ENCODE peak calls at places on chromosome 11, in five cellular contexts. B, Q, K, T and F are unnamed samples.

GRCh38 chr11:60633645-60634044 is 65.8 kb upstream of the MS4A8 start:
- DNase-seq in B (no peak), Q (no peak), K (no peak), T (no peak), F (no peak)

GRCh38 chr11:6371825-6372224 is 18.4 kb upstream of the SMPD1 start:
- DNase-seq in B (no peak), Q (no peak), K (no peak), T (no peak), F (no peak)

GRCh38 chr11:30741039-30741550 is 154.9 kb upstream of the MPPED2 start:
- DNase-seq in B (no peak), Q (no peak), K (no peak), T (no peak), F (no peak)

GRCh38 chr11:27934830-27935145 is 173.2 kb downstream of the KIF18A start:
- DNase-seq in B (no peak), Q (no peak), K (no peak), T (no peak), F (no peak)

GRCh38 chr11:117225553-117226170 is 6.2 kb downstream of the PCSK7 start:
- DNase-seq in B (no peak), Q (no peak), K (no peak), T (no peak), F (no peak)

GRCh38 chr11:3964935-3965511 is 109.6 kb downstream of the STIM1 start:
- DNase-seq in B (no peak), Q (no peak), K (no peak), T (no peak), F (no peak)

GRCh38 chr11:129987950-129988349 is 14.7 kb downstream of the PRDM10 start:
- DNase-seq in B (no peak), Q (no peak), K (no peak), T (no peak), F (no peak)

GRCh38 chr11:3836903-3837302 is 3.9 kb downstream of the RHOG start:
- DNase-seq in B (peak; percentile 48), Q (no peak), K (peak; percentile 44), T (peak; percentile 49), F (no peak)

GRCh38 chr11:104995001-104995408 is 26.6 kb upstream of the CASP4 start:
- DNase-seq in B (no peak), Q (no peak), K (no peak), T (no peak), F (no peak)